ENCODE peak calls at places on chromosomes 16 and 17, in four cellular contexts. A is fibroblast of the aortic adventitia, G is psoas muscle, H is GM10248. O is an unnamed sample.
A peak's percentile ranks its signal among the peaks of the same experiment; 100 is the strongest.

GRCh38 chr17:43427362-43428043 is 28.7 kb downstream of the ARL4D start:
- DNase-seq in A (no peak), G (no peak), H (no peak), O (no peak)

GRCh38 chr17:47949951-47950350 is 7.7 kb downstream of the PRR15L start:
- DNase-seq in A (no peak), G (no peak), H (no peak), O (no peak)

GRCh38 chr16:87764600-87765472 is 950 bp downstream of the KLHDC4 start:
- DNase-seq in A (no peak), G (no peak), H (no peak), O (peak; percentile 18)

GRCh38 chr16:75377971-75378386 is 55.3 kb downstream of the CFDP1 start:
- DNase-seq in A (peak; percentile 83), G (no peak), H (no peak), O (no peak)

GRCh38 chr16:47734987-47735594 is 274.0 kb downstream of the PHKB start:
- DNase-seq in A (peak; percentile 23), G (no peak), H (no peak), O (no peak)

GRCh38 chr16:67447508-67448076 is 16.7 kb downstream of the HSD11B2 start:
- DNase-seq in A (peak; percentile 67), G (no peak), H (peak; percentile 79), O (peak; percentile 88)

GRCh38 chr16:12535535-12536411 is 267.9 kb downstream of the CPPED1 start:
- DNase-seq in A (no peak), G (no peak), H (peak; percentile 75), O (peak; percentile 59)

GRCh38 chr17:21289902-21290571 is 5.5 kb downstream of the MAP2K3 start:
- DNase-seq in A (peak; percentile 24), G (peak; percentile 94), H (no peak), O (no peak)

GRCh38 chr17:81336296-81336929 is 41.3 kb upstream of the SLC38A10 start:
- DNase-seq in A (no peak), G (no peak), H (no peak), O (no peak)

GRCh38 chr17:66737524-66737923 is 97.4 kb upstream of the CACNG5 start:
- DNase-seq in A (peak; percentile 83), G (peak; percentile 56), H (no peak), O (no peak)

GRCh38 chr17:72077326-72077960 is 43.4 kb upstream of the SOX9 start:
- DNase-seq in A (no peak), G (no peak), H (no peak), O (no peak)
- TF ChIP-seq CTCF in A (no peak), G (no peak), H (no peak), O (no peak)

GRCh38 chr17:64146418-64147109 is 16.6 kb upstream of the ERN1 start:
- DNase-seq in A (peak; percentile 72), G (peak; percentile 85), H (no peak), O (peak; percentile 58)
- TF ChIP-seq CTCF in A (no peak), G (no peak), H (no peak), O (no peak)

GRCh38 chr17:16872836-16873653 is 98.9 kb downstream of the TNFRSF13B start:
- DNase-seq in A (no peak), G (no peak), H (peak; percentile 78), O (peak; percentile 64)
- TF ChIP-seq CTCF in A (peak; percentile 42), G (peak; percentile 33), H (peak; percentile 61), O (peak; percentile 81)

GRCh38 chr17:11900103-11900502 is 97.2 kb downstream of the ZNF18 start:
- DNase-seq in A (no peak), G (no peak), H (no peak), O (no peak)

GRCh38 chr17:11900655-11901054 is 96.6 kb downstream of the ZNF18 start:
- DNase-seq in A (no peak), G (no peak), H (no peak), O (no peak)

GRCh38 chr17:11901901-11902300 is 95.4 kb downstream of the ZNF18 start:
- DNase-seq in A (no peak), G (no peak), H (no peak), O (no peak)

GRCh38 chr17:11898526-11899235 is 98.6 kb downstream of the ZNF18 start:
- DNase-seq in A (no peak), G (no peak), H (no peak), O (no peak)

GRCh38 chr17:11899494-11899893 is 97.8 kb downstream of the ZNF18 start:
- DNase-seq in A (no peak), G (no peak), H (no peak), O (no peak)
- TF ChIP-seq CTCF in A (no peak), G (no peak), H (no peak), O (no peak)

GRCh38 chr17:50213026-50214015 is 11.9 kb upstream of the COL1A1 start:
- DNase-seq in A (peak; percentile 19), G (no peak), H (peak; percentile 76), O (peak; percentile 88)
- TF ChIP-seq CTCF in A (no peak), G (no peak), H (no peak), O (no peak)

GRCh38 chr17:7394452-7395191 is at the start of gene PLSCR3:
- DNase-seq in A (peak; percentile 81), G (peak; percentile 92), H (peak; percentile 96), O (peak; percentile 83)
- TF ChIP-seq CTCF in A (peak; percentile 58), G (no peak), H (no peak), O (no peak)

DNA sequence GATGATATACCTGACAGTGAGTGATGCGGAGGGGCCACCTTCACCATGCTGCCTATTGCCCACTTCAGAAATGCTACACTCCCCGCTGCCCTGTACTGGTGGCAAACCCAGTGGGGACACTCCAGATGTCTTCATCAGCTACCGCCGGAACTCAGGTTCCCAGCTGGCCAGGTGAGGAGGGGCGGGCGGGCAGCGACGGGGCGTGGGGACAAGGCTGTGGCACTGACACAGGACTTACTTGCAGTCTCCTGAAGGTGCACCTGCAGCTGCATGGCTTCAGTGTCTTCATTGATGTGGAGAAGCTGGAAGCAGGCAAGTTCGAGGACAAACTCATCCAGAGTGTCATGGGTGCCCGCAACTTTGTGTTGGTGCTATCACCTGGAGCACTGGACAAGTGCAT is 16.6 kb downstream of the SARM1 start:
- DNase-seq in A (no peak), G (no peak), H (no peak), O (no peak)
- TF ChIP-seq CTCF in A (no peak), G (no peak), H (no peak), O (no peak)

DNA sequence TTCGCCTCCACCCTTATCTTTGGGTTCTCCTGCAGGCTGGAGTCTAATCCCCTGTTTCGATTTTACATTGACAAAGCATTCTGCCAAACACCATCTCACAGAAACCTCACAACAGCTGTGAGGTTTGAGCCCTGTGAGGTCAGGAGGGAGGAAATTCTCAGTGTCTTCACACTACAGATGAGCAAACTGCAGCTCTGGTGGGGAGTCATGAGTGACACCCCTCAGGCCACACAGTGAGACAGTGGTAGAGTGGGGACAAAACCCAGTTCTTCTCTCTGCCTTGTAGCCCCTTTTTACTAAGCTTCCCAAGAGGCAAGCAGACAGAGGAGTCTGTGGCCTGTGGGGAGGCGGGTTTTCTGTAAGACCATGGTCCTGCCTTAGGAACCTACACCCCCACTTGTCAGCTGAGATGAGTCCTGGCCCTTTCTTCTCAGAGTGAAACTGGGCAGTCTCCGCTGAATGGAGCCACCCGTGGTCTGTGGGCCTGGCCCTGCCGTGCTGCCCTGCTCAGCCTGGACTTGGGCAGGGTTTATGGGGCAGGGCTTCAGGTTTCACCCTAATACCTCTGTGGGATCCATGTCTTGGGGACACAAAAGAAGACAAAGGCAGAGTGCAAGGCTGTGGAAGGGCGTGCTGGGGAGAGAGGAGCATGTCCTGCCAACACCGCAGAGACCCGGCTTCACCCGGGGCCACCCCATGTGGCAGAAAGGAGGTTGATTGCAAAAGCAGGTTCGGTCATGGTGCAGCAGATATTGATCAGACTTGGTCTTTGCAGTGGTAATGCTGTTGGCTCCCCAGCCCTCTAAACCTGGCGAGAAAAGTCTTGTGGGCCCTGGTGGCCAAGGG is 59.0 kb downstream of the ABR start:
- DNase-seq in A (no peak), G (no peak), H (no peak), O (no peak)
- TF ChIP-seq CTCF in A (no peak), G (no peak), H (no peak), O (no peak)

GRCh38 chr16:86044881-86045600 is 146.1 kb downstream of the IRF8 start:
- DNase-seq in A (no peak), G (no peak), H (no peak), O (peak; percentile 86)

GRCh38 chr16:86046026-86046713 is 147.2 kb downstream of the IRF8 start:
- DNase-seq in A (no peak), G (no peak), H (no peak), O (no peak)

GRCh38 chr16:86045601-86045971 is 146.6 kb downstream of the IRF8 start:
- DNase-seq in A (no peak), G (no peak), H (no peak), O (no peak)

GRCh38 chr16:86042996-86043725 is 144.2 kb downstream of the IRF8 start:
- DNase-seq in A (no peak), G (no peak), H (no peak), O (no peak)

GRCh38 chr16:86044241-86044671 is 145.3 kb downstream of the IRF8 start:
- DNase-seq in A (peak; percentile 52), G (no peak), H (peak; percentile 74), O (peak; percentile 72)
- TF ChIP-seq CTCF in A (peak; percentile 63), G (no peak), H (peak; percentile 49), O (peak; percentile 83)

GRCh38 chr17:4974064-4974670 is 6.5 kb upstream of the SPAG7 start:
- DNase-seq in A (no peak), G (peak; percentile 89), H (no peak), O (no peak)
- TF ChIP-seq CTCF in A (no peak), G (no peak), H (no peak), O (no peak)

O was measured in activated CD8-positive, alpha-beta T cell treated with anti-CD3 and anti-CD28 coated beads for 36 hours.